ENCODE peak calls at places on chromosomes 13 and 19, in six cellular contexts. One of them, this sample, is unnamed.

GRCh38 chr19:55398200-55398947 is 9.2 kb downstream of the UBE2S start:
- DNase-seq in tibial nerve: no peak
- DNase-seq in esophagus muscularis mucosa: no peak
- DNase-seq in A549: no peak
- DNase-seq in ovary: no peak
- DNase-seq in stomach: no peak
- DNase-seq in this sample: no peak

GRCh38 chr19:12769689-12770088 is 5.7 kb downstream of the HOOK2 start:
- DNase-seq in esophagus muscularis mucosa: no peak
- DNase-seq in ovary: no peak
- DNase-seq in tibial nerve: no peak
- DNase-seq in stomach: peak
- DNase-seq in A549: no peak
- DNase-seq in this sample: peak

GRCh38 chr19:18126097-18126496 is 26.9 kb upstream of the PIK3R2 start:
- DNase-seq in ovary: no peak
- DNase-seq in A549: no peak
- DNase-seq in esophagus muscularis mucosa: no peak
- DNase-seq in tibial nerve: no peak
- DNase-seq in stomach: no peak
- DNase-seq in this sample: no peak

GRCh38 chr19:48817585-48818124 is 6.8 kb upstream of the BCAT2 start:
- DNase-seq in A549: no peak
- DNase-seq in stomach: no peak
- DNase-seq in ovary: no peak
- DNase-seq in tibial nerve: no peak
- DNase-seq in esophagus muscularis mucosa: no peak
- DNase-seq in this sample: no peak

GRCh38 chr13:48533986-48534600 is 1.2 kb upstream of the RCBTB2 start:
- DNase-seq in tibial nerve: no peak
- DNase-seq in A549: no peak
- DNase-seq in esophagus muscularis mucosa: no peak
- DNase-seq in stomach: no peak
- DNase-seq in ovary: no peak
- DNase-seq in this sample: no peak

GRCh38 chr19:33445752-33446070 is 72.2 kb downstream of the CEBPG start:
- DNase-seq in esophagus muscularis mucosa: no peak
- DNase-seq in stomach: no peak
- DNase-seq in ovary: no peak
- DNase-seq in tibial nerve: no peak
- DNase-seq in A549: no peak
- DNase-seq in this sample: no peak

GRCh38 chr19:18603255-18603957 is 3.2 kb downstream of the CRLF1 start:
- DNase-seq in stomach: no peak
- DNase-seq in A549: peak
- DNase-seq in esophagus muscularis mucosa: no peak
- DNase-seq in tibial nerve: no peak
- DNase-seq in ovary: no peak
- DNase-seq in this sample: no peak

GRCh38 chr19:14580623-14581237 is 2.2 kb upstream of the CLEC17A start:
- DNase-seq in A549: no peak
- DNase-seq in tibial nerve: no peak
- DNase-seq in stomach: no peak
- DNase-seq in ovary: no peak
- DNase-seq in esophagus muscularis mucosa: no peak
- DNase-seq in this sample: no peak

GRCh38 chr19:30131246-30131645 is 189.2 kb downstream of the URI1 start:
- DNase-seq in tibial nerve: no peak
- DNase-seq in esophagus muscularis mucosa: no peak
- DNase-seq in stomach: no peak
- DNase-seq in ovary: no peak
- DNase-seq in A549: no peak
- DNase-seq in this sample: no peak

GRCh38 chr13:67763984-67764383 is 533.8 kb upstream of the PCDH9 start:
- DNase-seq in tibial nerve: no peak
- DNase-seq in esophagus muscularis mucosa: no peak
- DNase-seq in ovary: no peak
- DNase-seq in A549: no peak
- DNase-seq in stomach: no peak
- DNase-seq in this sample: no peak
- TF ChIP-seq EP300 in tibial nerve: no peak
- TF ChIP-seq EP300 in esophagus muscularis mucosa: no peak
- TF ChIP-seq EP300 in ovary: no peak
- TF ChIP-seq EP300 in A549: no peak
- TF ChIP-seq EP300 in stomach: no peak
- TF ChIP-seq EP300 in this sample: no peak

GRCh38 chr13:22648325-22648758 is 532.4 kb upstream of the SGCG start:
- DNase-seq in esophagus muscularis mucosa: no peak
- DNase-seq in A549: no peak
- DNase-seq in tibial nerve: peak
- DNase-seq in stomach: peak
- DNase-seq in ovary: no peak
- DNase-seq in this sample: no peak
- TF ChIP-seq EP300 in esophagus muscularis mucosa: no peak
- TF ChIP-seq EP300 in A549: no peak
- TF ChIP-seq EP300 in tibial nerve: no peak
- TF ChIP-seq EP300 in stomach: no peak
- TF ChIP-seq EP300 in ovary: no peak
- TF ChIP-seq EP300 in this sample: no peak

GRCh38 chr13:73465629-73465974 is 406.8 kb downstream of the KLF5 start:
- DNase-seq in tibial nerve: no peak
- DNase-seq in ovary: no peak
- DNase-seq in stomach: no peak
- DNase-seq in A549: peak
- DNase-seq in esophagus muscularis mucosa: no peak
- DNase-seq in this sample: peak
- TF ChIP-seq EP300 in tibial nerve: no peak
- TF ChIP-seq EP300 in ovary: no peak
- TF ChIP-seq EP300 in stomach: no peak
- TF ChIP-seq EP300 in A549: no peak
- TF ChIP-seq EP300 in esophagus muscularis mucosa: no peak
- TF ChIP-seq EP300 in this sample: no peak

GRCh38 chr13:50766043-50766442 is 77.4 kb downstream of the DLEU7 start:
- DNase-seq in A549: no peak
- DNase-seq in ovary: no peak
- DNase-seq in stomach: no peak
- DNase-seq in esophagus muscularis mucosa: no peak
- DNase-seq in tibial nerve: no peak
- DNase-seq in this sample: no peak
- TF ChIP-seq EP300 in A549: no peak
- TF ChIP-seq EP300 in ovary: no peak
- TF ChIP-seq EP300 in stomach: no peak
- TF ChIP-seq EP300 in esophagus muscularis mucosa: no peak
- TF ChIP-seq EP300 in tibial nerve: no peak
- TF ChIP-seq EP300 in this sample: no peak

GRCh38 chr19:6800991-6801396 is 28.5 kb downstream of the VAV1 start:
- DNase-seq in stomach: no peak
- DNase-seq in esophagus muscularis mucosa: no peak
- DNase-seq in ovary: no peak
- DNase-seq in tibial nerve: no peak
- DNase-seq in A549: peak
- DNase-seq in this sample: no peak
- TF ChIP-seq EP300 in stomach: no peak
- TF ChIP-seq EP300 in esophagus muscularis mucosa: no peak
- TF ChIP-seq EP300 in ovary: no peak
- TF ChIP-seq EP300 in tibial nerve: no peak
- TF ChIP-seq EP300 in A549: peak
- TF ChIP-seq EP300 in this sample: no peak

DNA sequence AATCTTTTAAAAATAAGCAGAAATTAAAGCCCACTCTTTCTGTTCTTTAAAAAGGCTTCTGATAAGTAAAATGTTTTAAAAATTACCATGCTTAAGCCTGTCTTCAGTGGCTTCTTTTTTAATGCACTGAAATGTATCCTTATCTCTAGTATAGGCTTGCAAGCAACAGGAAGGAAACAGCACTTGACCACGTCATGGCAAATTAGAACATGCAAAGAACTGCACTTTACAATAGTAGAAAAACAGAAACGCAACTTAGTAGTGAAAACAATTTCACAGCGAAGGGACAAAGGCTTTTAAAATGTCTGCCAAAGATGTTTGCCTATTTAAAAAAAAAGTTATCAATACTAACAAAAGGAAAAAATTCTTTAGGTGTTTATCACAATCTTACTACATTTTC is 36.3 kb downstream of the ELF1 start:
- DNase-seq in stomach: no peak
- DNase-seq in esophagus muscularis mucosa: no peak
- DNase-seq in ovary: peak
- DNase-seq in tibial nerve: peak
- DNase-seq in A549: no peak
- DNase-seq in this sample: peak
- TF ChIP-seq EP300 in stomach: no peak
- TF ChIP-seq EP300 in esophagus muscularis mucosa: no peak
- TF ChIP-seq EP300 in ovary: no peak
- TF ChIP-seq EP300 in tibial nerve: peak
- TF ChIP-seq EP300 in A549: no peak
- TF ChIP-seq EP300 in this sample: no peak

DNA sequence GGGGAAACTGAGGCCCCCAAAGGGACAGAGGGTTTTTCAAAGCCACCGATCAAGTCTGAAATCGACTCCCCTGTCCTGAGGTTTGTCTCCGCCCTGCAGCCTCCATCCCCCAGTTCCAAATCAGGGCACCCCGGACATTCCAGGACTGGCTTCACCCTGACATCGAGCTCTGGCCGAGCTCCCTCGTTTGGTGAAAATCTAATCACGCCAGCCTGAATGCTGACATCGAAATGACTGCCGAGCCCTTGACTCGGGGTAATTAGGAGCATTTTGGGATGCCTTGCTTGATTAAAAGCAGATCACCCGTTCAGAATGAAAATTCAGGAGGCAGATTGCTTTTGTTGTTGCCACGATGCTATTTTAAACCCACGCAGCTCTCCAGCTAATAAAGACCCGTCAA is 34.3 kb downstream of the ZNRF4 start:
- DNase-seq in A549: no peak
- DNase-seq in ovary: no peak
- DNase-seq in esophagus muscularis mucosa: no peak
- DNase-seq in tibial nerve: no peak
- DNase-seq in stomach: no peak
- DNase-seq in this sample: no peak
- TF ChIP-seq EP300 in A549: no peak
- TF ChIP-seq EP300 in ovary: no peak
- TF ChIP-seq EP300 in esophagus muscularis mucosa: no peak
- TF ChIP-seq EP300 in tibial nerve: no peak
- TF ChIP-seq EP300 in stomach: no peak
- TF ChIP-seq EP300 in this sample: no peak

GRCh38 chr19:36772341-36773222 is at the start of gene ZNF850:
- DNase-seq in stomach: peak
- DNase-seq in A549: peak
- DNase-seq in esophagus muscularis mucosa: peak
- DNase-seq in ovary: peak
- DNase-seq in tibial nerve: peak
- DNase-seq in this sample: peak
- TF ChIP-seq EP300 in stomach: no peak
- TF ChIP-seq EP300 in A549: no peak
- TF ChIP-seq EP300 in esophagus muscularis mucosa: no peak
- TF ChIP-seq EP300 in ovary: no peak
- TF ChIP-seq EP300 in tibial nerve: peak
- TF ChIP-seq EP300 in this sample: no peak

GRCh38 chr19:7505682-7506384 is 10.1 kb upstream of the ZNF358 start:
- DNase-seq in A549: peak
- DNase-seq in ovary: peak
- DNase-seq in tibial nerve: no peak
- DNase-seq in stomach: no peak
- DNase-seq in esophagus muscularis mucosa: no peak
- DNase-seq in this sample: peak
- TF ChIP-seq EP300 in A549: no peak
- TF ChIP-seq EP300 in ovary: no peak
- TF ChIP-seq EP300 in tibial nerve: no peak
- TF ChIP-seq EP300 in stomach: no peak
- TF ChIP-seq EP300 in esophagus muscularis mucosa: no peak
- TF ChIP-seq EP300 in this sample: no peak

This sample was measured in transverse colon.